ENCODE peak calls at places on chromosomes 2 and 18, in six cellular contexts. S is stomach, U is fibroblast of pulmonary artery, Q is GM12865, G is uterus, P is testis. A is an unnamed sample.

GRCh38 chr2:43766006-43766405 is 7.8 kb upstream of the DYNC2LI1 start:
- DNase-seq in S (no peak), U (no peak), Q (no peak), G (no peak), P (no peak), A (no peak)

GRCh38 chr2:42568431-42569115 is at the start of gene MTA3:
- DNase-seq in S (peak), U (peak), Q (peak), G (peak), P (peak), A (no peak)

GRCh38 chr2:10303634-10304378 is 1.1 kb downstream of the HPCAL1 start:
- DNase-seq in S (peak), U (peak), Q (peak), G (peak), P (peak), A (peak)

GRCh38 chr2:145682536-145683157 is 1162.7 kb upstream of the ZEB2 start:
- DNase-seq in S (no peak), U (peak), Q (no peak), G (no peak), P (no peak), A (peak)

GRCh38 chr2:27954771-27955384 is 64.3 kb downstream of the BABAM2 start:
- DNase-seq in S (no peak), U (peak), Q (peak), G (peak), P (peak), A (peak)

GRCh38 chr18:76953186-76953982 is 131.0 kb downstream of the ZNF236 start:
- DNase-seq in S (peak), U (peak), Q (no peak), G (peak), P (peak), A (no peak)

GRCh38 chr18:3122851-3123250 is 96.9 kb downstream of the MYOM1 start:
- DNase-seq in S (no peak), U (no peak), Q (no peak), G (no peak), P (no peak), A (no peak)

GRCh38 chr2:224284134-224284946 is 117.6 kb downstream of the FAM124B start:
- DNase-seq in S (no peak), U (peak), Q (peak), G (no peak), P (no peak), A (peak)

GRCh38 chr2:6674381-6674780 is 191.3 kb downstream of the CMPK2 start:
- DNase-seq in S (no peak), U (no peak), Q (no peak), G (no peak), P (no peak), A (no peak)

GRCh38 chr2:144510206-144510991 is 9.5 kb downstream of the ZEB2 start:
- DNase-seq in S (no peak), U (peak), Q (peak), G (no peak), P (no peak), A (peak)

GRCh38 chr18:59918320-59918755 is 18.5 kb downstream of the PMAIP1 start:
- DNase-seq in S (peak), U (peak), Q (peak), G (no peak), P (no peak), A (peak)

GRCh38 chr18:57475903-57476302 is 40.7 kb downstream of the ONECUT2 start:
- DNase-seq in S (no peak), U (no peak), Q (no peak), G (no peak), P (no peak), A (no peak)

GRCh38 chr2:134682726-134683125 is 36.1 kb downstream of the TMEM163 start:
- DNase-seq in S (no peak), U (peak), Q (no peak), G (no peak), P (no peak), A (no peak)

GRCh38 chr18:20971886-20972267 is 139.7 kb downstream of the ROCK1 start:
- DNase-seq in S (no peak), U (peak), Q (peak), G (no peak), P (no peak), A (peak)

GRCh38 chr2:68715353-68716041 is 19.1 kb upstream of the ARHGAP25 start:
- DNase-seq in S (peak), U (peak), Q (peak), G (peak), P (peak), A (peak)

GRCh38 chr2:235026649-235027557 is 75.1 kb downstream of the SH3BP4 start:
- DNase-seq in S (peak), U (peak), Q (no peak), G (no peak), P (peak), A (peak)

GRCh38 chr2:224101820-224102630 is 62.9 kb upstream of the SERPINE2 start:
- DNase-seq in S (no peak), U (peak), Q (no peak), G (peak), P (peak), A (peak)

GRCh38 chr2:42566837-42567251 is 1.6 kb upstream of the MTA3 start:
- DNase-seq in S (no peak), U (no peak), Q (peak), G (no peak), P (no peak), A (no peak)

GRCh38 chr2:134782792-134783191 is 55.6 kb upstream of the ACMSD start:
- DNase-seq in S (no peak), U (peak), Q (peak), G (no peak), P (no peak), A (peak)

GRCh38 chr2:67825476-67825875 is 237.3 kb downstream of the C1D start:
- DNase-seq in S (no peak), U (peak), Q (no peak), G (no peak), P (no peak), A (peak)

GRCh38 chr2:149002378-149002890 is 36.1 kb upstream of the LYPD6B start:
- DNase-seq in S (no peak), U (no peak), Q (no peak), G (peak), P (no peak), A (no peak)

GRCh38 chr2:165469417-165469816 is at the start of gene CSRNP3:
- DNase-seq in S (peak), U (peak), Q (no peak), G (peak), P (peak), A (peak)

GRCh38 chr2:74495440-74495839 is 4.0 kb downstream of the LBX2 start:
- DNase-seq in S (no peak), U (no peak), Q (no peak), G (no peak), P (no peak), A (no peak)

GRCh38 chr18:40935423-40935822 is 1019.6 kb upstream of the PIK3C3 start:
- DNase-seq in S (no peak), U (peak), Q (peak), G (no peak), P (no peak), A (peak)

GRCh38 chr2:130854301-130854700 is 17.6 kb downstream of the ARHGEF4 start:
- DNase-seq in S (no peak), U (no peak), Q (no peak), G (no peak), P (no peak), A (no peak)

GRCh38 chr2:232886632-232887031 is 16.6 kb downstream of the SNORC start:
- DNase-seq in S (no peak), U (no peak), Q (no peak), G (no peak), P (no peak), A (no peak)

GRCh38 chr2:74147729-74148456 is at the start of gene BOLA3:
- DNase-seq in S (peak), U (peak), Q (peak), G (peak), P (peak), A (peak)

GRCh38 chr2:1802469-1803216 is 58.3 kb upstream of the PXDN start:
- DNase-seq in S (no peak), U (no peak), Q (no peak), G (no peak), P (no peak), A (no peak)

GRCh38 chr18:24019641-24020331 is 5.2 kb downstream of the TTC39C start:
- DNase-seq in S (no peak), U (no peak), Q (peak), G (no peak), P (no peak), A (no peak)
- H3K4me3 ChIP-seq in S (no peak), U (no peak), Q (peak), G (no peak), P (no peak), A (no peak)

DNA sequence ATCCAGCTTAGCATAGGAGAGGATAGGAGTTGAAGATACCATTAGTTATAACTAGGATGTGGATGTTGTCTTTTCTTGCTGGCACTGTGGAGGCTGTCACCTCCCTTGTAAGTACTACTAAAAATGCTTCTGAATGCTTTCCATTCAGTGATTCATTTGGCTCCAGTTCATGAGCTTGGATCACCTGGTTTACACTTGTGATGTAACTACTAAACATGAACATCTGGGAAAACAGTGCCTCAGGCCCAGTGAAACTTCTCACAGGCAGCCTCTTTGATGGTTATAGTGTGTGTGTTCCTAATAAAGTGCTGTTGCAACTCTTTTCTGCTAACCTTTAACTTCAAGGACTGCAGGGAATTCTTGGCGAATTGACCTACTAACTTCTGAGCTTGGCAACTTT is 13.0 kb upstream of the SLC9A2 start:
- DNase-seq in S (no peak), U (no peak), Q (no peak), G (no peak), P (no peak), A (peak)
- H3K4me3 ChIP-seq in S (no peak), U (no peak), Q (no peak), G (no peak), P (no peak), A (no peak)

DNA sequence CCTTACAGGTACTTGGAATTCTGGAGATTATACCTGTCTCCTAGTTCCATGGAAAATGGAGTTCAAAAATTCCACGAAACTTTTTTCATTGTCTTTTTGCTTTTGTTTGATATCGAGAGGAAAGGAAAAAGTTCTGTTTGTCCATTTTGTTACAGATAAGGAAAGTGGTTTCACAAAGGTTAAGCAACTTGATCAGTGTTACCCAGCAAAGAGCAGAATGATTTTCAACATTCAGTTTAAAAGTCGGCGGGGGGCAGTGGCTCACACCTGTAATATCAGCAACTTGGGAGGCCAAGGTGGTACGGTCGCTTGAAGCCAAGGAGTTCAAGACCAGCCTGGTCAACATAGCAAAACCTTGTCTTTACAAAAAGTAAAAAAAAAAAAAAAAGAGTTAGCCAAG is 118.8 kb downstream of the LDLRAD4 start:
- DNase-seq in S (no peak), U (no peak), Q (no peak), G (no peak), P (no peak), A (no peak)
- H3K4me3 ChIP-seq in S (no peak), U (no peak), Q (no peak), G (no peak), P (no peak), A (no peak)

GRCh38 chr2:207531024-207531411 is 1.3 kb downstream of the CREB1 start:
- DNase-seq in S (no peak), U (no peak), Q (peak), G (no peak), P (no peak), A (peak)

GRCh38 chr2:207530160-207531023 is 630 bp downstream of the CREB1 start:
- DNase-seq in S (peak), U (peak), Q (peak), G (peak), P (peak), A (peak)

GRCh38 chr2:207532676-207533075 is 2.9 kb downstream of the CREB1 start:
- DNase-seq in S (no peak), U (no peak), Q (no peak), G (no peak), P (no peak), A (no peak)

GRCh38 chr2:207529330-207530159 is at the start of gene CREB1:
- DNase-seq in S (peak), U (peak), Q (peak), G (peak), P (peak), A (peak)

GRCh38 chr2:207528980-207529329 is 807 bp upstream of the CREB1 start:
- DNase-seq in S (peak), U (peak), Q (peak), G (peak), P (peak), A (peak)
- H3K4me3 ChIP-seq in S (peak), U (peak), Q (peak), G (peak), P (peak), A (peak)

DNA sequence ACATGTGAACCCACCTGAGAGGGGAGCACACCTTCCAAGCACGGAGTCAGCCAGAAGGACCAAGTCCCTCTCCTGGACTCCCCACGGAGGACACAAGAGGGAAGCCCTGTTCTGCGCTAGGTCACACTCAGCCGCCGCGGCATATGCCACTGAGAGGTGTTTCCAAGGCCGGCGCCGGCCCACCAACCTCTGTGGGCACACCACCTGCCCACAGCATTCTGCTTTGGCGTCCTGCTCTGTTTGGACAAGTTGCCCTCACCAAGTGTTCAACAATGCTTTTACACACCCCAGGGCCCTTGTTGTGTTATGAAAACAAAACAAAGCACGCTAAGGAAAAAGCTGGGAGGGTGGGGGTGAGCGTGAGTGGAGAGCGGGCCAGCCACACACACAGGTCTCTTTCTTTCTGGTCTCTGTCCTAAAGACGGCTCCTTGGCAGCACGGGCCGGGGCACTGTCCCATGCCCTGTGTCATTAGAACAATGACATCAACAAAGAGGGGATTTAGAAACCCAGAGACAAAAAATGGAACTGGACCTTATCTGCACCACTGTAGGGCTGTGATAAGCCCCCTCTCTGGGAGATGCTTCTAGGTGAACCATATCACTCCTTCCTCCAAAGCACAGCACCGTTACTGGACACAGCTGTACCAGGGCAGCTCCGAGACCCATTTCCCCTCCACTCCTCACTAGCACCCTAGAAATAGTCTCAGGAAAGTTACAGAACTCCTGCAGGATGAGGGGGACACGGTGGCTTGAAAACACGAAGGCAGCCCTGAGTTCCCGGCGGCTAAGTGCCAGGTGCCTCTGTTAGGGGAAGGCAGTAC is 17.0 kb downstream of the SMAD7 start:
- DNase-seq in S (peak), U (peak), Q (peak), G (no peak), P (no peak), A (no peak)
- H3K4me3 ChIP-seq in S (peak), U (no peak), Q (peak), G (no peak), P (no peak), A (no peak)

DNA sequence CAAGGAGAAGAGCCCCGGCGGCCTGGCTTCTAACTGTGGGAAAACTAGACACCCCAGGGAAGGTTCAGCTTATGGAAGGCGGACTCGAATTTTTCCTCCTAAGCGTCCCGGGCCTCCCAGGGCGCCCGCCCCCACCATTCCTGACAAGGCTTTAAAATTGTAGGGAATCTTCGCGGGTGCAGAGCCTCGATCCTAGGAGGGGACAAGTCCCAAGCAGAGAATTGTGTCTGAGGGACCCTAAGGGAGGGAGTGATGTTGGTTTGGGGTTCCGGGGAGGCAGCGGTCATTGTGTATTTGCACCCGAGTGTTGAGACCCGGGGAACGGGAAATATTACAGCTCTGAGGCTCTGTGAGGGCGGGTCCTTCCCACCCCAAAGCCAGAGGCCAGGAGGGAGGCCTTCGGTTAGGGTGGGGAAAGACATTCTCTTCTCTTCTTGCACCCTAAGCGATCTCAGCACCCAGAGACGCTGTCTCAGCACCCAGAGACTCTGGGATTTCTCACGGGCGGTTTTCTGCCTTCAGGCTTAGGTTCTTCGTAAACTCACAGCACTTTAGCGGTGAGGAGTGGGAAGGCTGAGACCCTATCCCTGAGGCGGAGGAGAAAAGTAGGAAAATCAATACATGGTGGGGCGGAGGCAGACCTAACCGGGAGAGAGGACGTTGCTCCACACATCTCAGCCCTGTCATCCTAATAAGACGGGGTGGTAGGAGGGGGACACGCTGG is 7.6 kb downstream of the OSR1 start:
- DNase-seq in S (no peak), U (no peak), Q (no peak), G (no peak), P (no peak), A (no peak)
- H3K4me3 ChIP-seq in S (peak), U (no peak), Q (no peak), G (no peak), P (peak), A (no peak)

GRCh38 chr2:60530660-60531276 is 22.7 kb downstream of the BCL11A start:
- DNase-seq in S (peak), U (no peak), Q (peak), G (peak), P (peak), A (no peak)
- H3K4me3 ChIP-seq in S (no peak), U (no peak), Q (no peak), G (no peak), P (no peak), A (no peak)

GRCh38 chr2:127074936-127075335 is 32.0 kb downstream of the BIN1 start:
- DNase-seq in S (no peak), U (no peak), Q (no peak), G (no peak), P (no peak), A (no peak)
- H3K4me3 ChIP-seq in S (no peak), U (no peak), Q (no peak), G (no peak), P (no peak), A (no peak)

GRCh38 chr2:31813016-31813415 is 197.8 kb downstream of the MEMO1 start:
- DNase-seq in S (no peak), U (no peak), Q (no peak), G (no peak), P (no peak), A (no peak)
- H3K4me3 ChIP-seq in S (no peak), U (no peak), Q (no peak), G (no peak), P (no peak), A (no peak)

GRCh38 chr18:11147371-11147860 is 2.0 kb downstream of the PIEZO2 start:
- DNase-seq in S (no peak), U (peak), Q (no peak), G (no peak), P (no peak), A (no peak)
- H3K4me3 ChIP-seq in S (peak), U (peak), Q (peak), G (no peak), P (no peak), A (no peak)

A was measured in fibroblast of mammary gland.